ENCODE peak calls at places on chromosomes 7 and 10, in ten cellular contexts. One of them, this sample, is unnamed. For H3K36me3, the result is how much of the 10 kb centered on the place peaks cover.

GRCh38 chr10:22666287-22667092 is 47.9 kb downstream of the PIP4K2A start:
- DNase-seq in GM23248: no peak
- DNase-seq in CD8-positive, alpha-beta T cell: peak
- DNase-seq in breast epithelium: no peak
- DNase-seq in left ventricle myocardium inferior: no peak
- DNase-seq in heart right ventricle: no peak
- DNase-seq in adrenal gland: no peak
- DNase-seq in neural progenitor cell: no peak
- DNase-seq in lung: no peak
- DNase-seq in ovary: no peak
- DNase-seq in this sample: peak

GRCh38 chr7:74038194-74038961 is 10.4 kb downstream of the ELN start:
- DNase-seq in heart right ventricle: no peak
- DNase-seq in CD8-positive, alpha-beta T cell: no peak
- DNase-seq in neural progenitor cell: no peak
- DNase-seq in lung: no peak
- DNase-seq in breast epithelium: no peak
- DNase-seq in adrenal gland: no peak
- DNase-seq in ovary: no peak
- DNase-seq in left ventricle myocardium inferior: peak
- DNase-seq in GM23248: no peak
- DNase-seq in this sample: no peak

GRCh38 chr7:45663167-45663921 is 89.2 kb downstream of the ADCY1 start:
- DNase-seq in ovary: no peak
- DNase-seq in CD8-positive, alpha-beta T cell: no peak
- DNase-seq in GM23248: peak
- DNase-seq in left ventricle myocardium inferior: peak
- DNase-seq in adrenal gland: no peak
- DNase-seq in breast epithelium: peak
- DNase-seq in neural progenitor cell: peak
- DNase-seq in lung: peak
- DNase-seq in heart right ventricle: peak
- DNase-seq in this sample: no peak

GRCh38 chr7:142754681-142755575 is 5.7 kb downstream of the PRSS1 start:
- DNase-seq in CD8-positive, alpha-beta T cell: no peak
- DNase-seq in lung: no peak
- DNase-seq in neural progenitor cell: no peak
- DNase-seq in left ventricle myocardium inferior: no peak
- DNase-seq in GM23248: no peak
- DNase-seq in ovary: no peak
- DNase-seq in adrenal gland: no peak
- DNase-seq in heart right ventricle: no peak
- DNase-seq in breast epithelium: no peak
- DNase-seq in this sample: no peak

GRCh38 chr10:68897336-68897741 is 3.8 kb upstream of the DDX50 start:
- DNase-seq in CD8-positive, alpha-beta T cell: no peak
- DNase-seq in heart right ventricle: peak
- DNase-seq in lung: no peak
- DNase-seq in neural progenitor cell: peak
- DNase-seq in left ventricle myocardium inferior: no peak
- DNase-seq in ovary: no peak
- DNase-seq in GM23248: peak
- DNase-seq in adrenal gland: peak
- DNase-seq in breast epithelium: no peak
- DNase-seq in this sample: no peak

GRCh38 chr7:55486172-55486550 is 86.1 kb downstream of the VOPP1 start:
- DNase-seq in breast epithelium: no peak
- DNase-seq in GM23248: no peak
- DNase-seq in lung: no peak
- DNase-seq in adrenal gland: no peak
- DNase-seq in neural progenitor cell: no peak
- DNase-seq in CD8-positive, alpha-beta T cell: no peak
- DNase-seq in heart right ventricle: no peak
- DNase-seq in ovary: no peak
- DNase-seq in left ventricle myocardium inferior: no peak
- DNase-seq in this sample: no peak

GRCh38 chr10:99870051-99870730 is 87.8 kb downstream of the ABCC2 start:
- DNase-seq in adrenal gland: no peak
- DNase-seq in left ventricle myocardium inferior: no peak
- DNase-seq in breast epithelium: no peak
- DNase-seq in heart right ventricle: no peak
- DNase-seq in neural progenitor cell: no peak
- DNase-seq in ovary: no peak
- DNase-seq in lung: no peak
- DNase-seq in CD8-positive, alpha-beta T cell: no peak
- DNase-seq in GM23248: peak
- DNase-seq in this sample: no peak

GRCh38 chr10:66983482-66983818 is 57.6 kb downstream of the LRRTM3 start:
- DNase-seq in neural progenitor cell: no peak
- DNase-seq in heart right ventricle: no peak
- DNase-seq in CD8-positive, alpha-beta T cell: no peak
- DNase-seq in lung: no peak
- DNase-seq in adrenal gland: peak
- DNase-seq in GM23248: no peak
- DNase-seq in left ventricle myocardium inferior: no peak
- DNase-seq in breast epithelium: no peak
- DNase-seq in ovary: no peak
- DNase-seq in this sample: no peak

GRCh38 chr7:137342340-137342739 is 1.2 kb downstream of the PTN start:
- DNase-seq in CD8-positive, alpha-beta T cell: no peak
- DNase-seq in breast epithelium: no peak
- DNase-seq in ovary: no peak
- DNase-seq in adrenal gland: no peak
- DNase-seq in lung: no peak
- DNase-seq in GM23248: peak
- DNase-seq in heart right ventricle: no peak
- DNase-seq in left ventricle myocardium inferior: no peak
- DNase-seq in neural progenitor cell: no peak
- DNase-seq in this sample: no peak

GRCh38 chr7:155710035-155710434 is 65.6 kb downstream of the RBM33 start:
- DNase-seq in CD8-positive, alpha-beta T cell: no peak
- DNase-seq in GM23248: no peak
- DNase-seq in left ventricle myocardium inferior: no peak
- DNase-seq in heart right ventricle: no peak
- DNase-seq in ovary: no peak
- DNase-seq in adrenal gland: no peak
- DNase-seq in lung: no peak
- DNase-seq in neural progenitor cell: no peak
- DNase-seq in breast epithelium: no peak
- DNase-seq in this sample: no peak
- H3K36me3 ChIP-seq in CD8-positive, alpha-beta T cell: half or more
- H3K36me3 ChIP-seq in GM23248: under half
- H3K36me3 ChIP-seq in left ventricle myocardium inferior: half or more
- H3K36me3 ChIP-seq in heart right ventricle: half or more
- H3K36me3 ChIP-seq in ovary: under half
- H3K36me3 ChIP-seq in adrenal gland: under half
- H3K36me3 ChIP-seq in lung: under half
- H3K36me3 ChIP-seq in neural progenitor cell: under half
- H3K36me3 ChIP-seq in breast epithelium: under half
- H3K36me3 ChIP-seq in this sample: half or more

DNA sequence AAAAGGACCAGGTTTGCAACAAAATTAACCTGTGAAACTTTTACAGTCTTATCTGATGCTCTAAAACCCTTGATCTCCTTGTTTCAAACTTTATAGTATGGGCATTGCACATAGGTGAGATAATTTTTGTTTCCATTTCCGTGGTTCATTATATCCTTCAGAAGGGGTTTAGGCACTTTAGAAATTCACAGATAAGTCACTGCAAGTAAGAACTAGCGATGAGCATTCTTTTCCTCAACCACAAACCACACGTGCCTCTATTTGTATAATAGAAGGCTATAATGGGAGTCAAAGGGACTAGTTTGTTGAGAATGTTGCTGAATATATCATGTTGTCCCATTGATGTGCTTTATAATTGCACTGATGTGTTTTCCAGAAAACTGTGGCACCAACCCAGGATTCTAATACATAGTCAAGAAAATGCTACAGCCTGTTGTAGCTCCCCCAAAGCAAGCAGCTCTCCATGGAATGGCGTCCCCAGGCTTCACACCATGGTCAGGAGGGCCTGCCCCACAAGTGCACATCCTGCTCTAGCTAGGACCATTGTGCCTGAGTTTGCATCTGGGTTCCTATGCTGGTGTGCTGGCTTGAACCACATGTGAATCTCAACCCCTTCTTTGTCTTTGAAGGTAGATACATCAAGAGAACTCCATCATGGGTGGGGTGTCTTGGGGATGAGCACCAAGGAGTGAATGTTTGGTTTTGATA is 14.0 kb upstream of the ATXN7L1 start:
- DNase-seq in CD8-positive, alpha-beta T cell: no peak
- DNase-seq in neural progenitor cell: no peak
- DNase-seq in breast epithelium: no peak
- DNase-seq in GM23248: no peak
- DNase-seq in heart right ventricle: no peak
- DNase-seq in left ventricle myocardium inferior: no peak
- DNase-seq in adrenal gland: no peak
- DNase-seq in lung: no peak
- DNase-seq in ovary: no peak
- DNase-seq in this sample: no peak
- H3K4me3 ChIP-seq in CD8-positive, alpha-beta T cell: no peak
- H3K4me3 ChIP-seq in neural progenitor cell: no peak
- H3K4me3 ChIP-seq in breast epithelium: no peak
- H3K4me3 ChIP-seq in GM23248: no peak
- H3K4me3 ChIP-seq in heart right ventricle: no peak
- H3K4me3 ChIP-seq in left ventricle myocardium inferior: no peak
- H3K4me3 ChIP-seq in adrenal gland: no peak
- H3K4me3 ChIP-seq in lung: no peak
- H3K4me3 ChIP-seq in ovary: no peak
- H3K4me3 ChIP-seq in this sample: no peak

DNA sequence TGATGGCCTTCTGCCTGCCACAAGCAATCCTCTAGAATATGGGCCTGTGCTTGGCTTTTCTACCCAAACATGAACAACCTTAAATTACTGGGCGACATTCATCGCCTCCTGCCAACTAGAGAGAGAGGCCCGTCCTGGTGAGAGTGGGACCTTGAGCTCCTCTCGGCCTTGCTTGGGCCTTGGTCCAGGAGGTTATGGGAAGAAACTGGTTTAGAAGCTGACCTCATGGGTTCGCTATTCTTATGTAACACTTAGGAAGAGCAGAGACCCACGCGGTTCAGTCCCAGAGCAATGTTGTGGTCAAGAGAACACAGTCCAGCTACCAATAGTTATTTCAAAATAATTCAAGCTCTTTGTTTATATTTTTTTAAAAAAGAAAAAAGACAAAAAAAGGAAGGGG is 176.3 kb upstream of the ZNF32 start:
- DNase-seq in breast epithelium: no peak
- DNase-seq in ovary: peak
- DNase-seq in neural progenitor cell: no peak
- DNase-seq in lung: no peak
- DNase-seq in heart right ventricle: peak
- DNase-seq in left ventricle myocardium inferior: peak
- DNase-seq in adrenal gland: peak
- DNase-seq in GM23248: peak
- DNase-seq in CD8-positive, alpha-beta T cell: no peak
- DNase-seq in this sample: no peak
- H3K27ac ChIP-seq in breast epithelium: peak
- H3K27ac ChIP-seq in ovary: peak
- H3K27ac ChIP-seq in neural progenitor cell: no peak
- H3K27ac ChIP-seq in lung: no peak
- H3K27ac ChIP-seq in heart right ventricle: peak
- H3K27ac ChIP-seq in left ventricle myocardium inferior: peak
- H3K27ac ChIP-seq in adrenal gland: peak
- H3K27ac ChIP-seq in GM23248: peak
- H3K27ac ChIP-seq in CD8-positive, alpha-beta T cell: no peak
- H3K27ac ChIP-seq in this sample: no peak

GRCh38 chr10:70536196-70536920 is 57.8 kb downstream of the PALD1 start:
- DNase-seq in left ventricle myocardium inferior: no peak
- DNase-seq in adrenal gland: no peak
- DNase-seq in ovary: no peak
- DNase-seq in neural progenitor cell: peak
- DNase-seq in lung: no peak
- DNase-seq in heart right ventricle: no peak
- DNase-seq in GM23248: no peak
- DNase-seq in CD8-positive, alpha-beta T cell: no peak
- DNase-seq in breast epithelium: no peak
- DNase-seq in this sample: no peak
- H3K36me3 ChIP-seq in left ventricle myocardium inferior: under half
- H3K36me3 ChIP-seq in adrenal gland: under half
- H3K36me3 ChIP-seq in ovary: under half
- H3K36me3 ChIP-seq in neural progenitor cell: under half
- H3K36me3 ChIP-seq in lung: under half
- H3K36me3 ChIP-seq in heart right ventricle: under half
- H3K36me3 ChIP-seq in GM23248: under half
- H3K36me3 ChIP-seq in CD8-positive, alpha-beta T cell: under half
- H3K36me3 ChIP-seq in breast epithelium: under half
- H3K36me3 ChIP-seq in this sample: under half